ENCODE peak calls at places on chromosome 13, in six cellular contexts. W, X, R, J, V and B are unnamed samples.

GRCh38 chr13:91302070-91302469 is 45.4 kb upstream of the MIR17HG start:
- DNase-seq in W (no peak), X (no peak), R (no peak), J (no peak), V (no peak), B (no peak)

GRCh38 chr13:48231080-48231479 is 1.9 kb upstream of the ITM2B start:
- DNase-seq in W (no peak), X (no peak), R (no peak), J (no peak), V (no peak), B (no peak)

GRCh38 chr13:51453959-51454703 is 1.3 kb upstream of the INTS6 start:
- DNase-seq in W (peak; percentile 29), X (peak; percentile 10), R (no peak), J (peak; percentile 27), V (no peak), B (no peak)

GRCh38 chr13:100707818-100708740 is 33.5 kb upstream of the TMTC4 start:
- DNase-seq in W (no peak), X (no peak), R (no peak), J (no peak), V (no peak), B (no peak)

GRCh38 chr13:102667911-102668310 is 26.9 kb downstream of the METTL21C start:
- DNase-seq in W (no peak), X (no peak), R (no peak), J (no peak), V (no peak), B (no peak)

GRCh38 chr13:103788061-103788652 is 721.9 kb upstream of the SLC10A2 start:
- DNase-seq in W (no peak), X (no peak), R (no peak), J (no peak), V (no peak), B (no peak)

GRCh38 chr13:113098163-113098732 is 7.3 kb upstream of the F7 start:
- DNase-seq in W (peak; percentile 66), X (no peak), R (no peak), J (no peak), V (no peak), B (no peak)

GRCh38 chr13:95087746-95088305 is 213.4 kb downstream of the ABCC4 start:
- DNase-seq in W (peak; percentile 70), X (no peak), R (no peak), J (no peak), V (no peak), B (no peak)

GRCh38 chr13:53105881-53106280 is 77.3 kb downstream of the OLFM4 start:
- DNase-seq in W (no peak), X (no peak), R (no peak), J (no peak), V (peak; percentile 3), B (no peak)

GRCh38 chr13:114309806-114310410 is 4.4 kb upstream of the CHAMP1 start:
- DNase-seq in W (no peak), X (no peak), R (no peak), J (no peak), V (no peak), B (no peak)

GRCh38 chr13:114116734-114117133 is 15.7 kb downstream of the RASA3 start:
- DNase-seq in W (no peak), X (no peak), R (no peak), J (no peak), V (no peak), B (peak; percentile 37)

GRCh38 chr13:27403252-27403678 is 21.2 kb upstream of the GTF3A start:
- DNase-seq in W (peak; percentile 48), X (no peak), R (no peak), J (no peak), V (no peak), B (no peak)

GRCh38 chr13:85313761-85314503 is 485.3 kb downstream of the SLITRK6 start:
- DNase-seq in W (peak; percentile 93), X (no peak), R (no peak), J (no peak), V (peak; percentile 2), B (no peak)

GRCh38 chr13:51714663-51715168 is 89.2 kb downstream of the DHRS12 start:
- DNase-seq in W (peak; percentile 86), X (no peak), R (no peak), J (no peak), V (peak; percentile 19), B (no peak)

GRCh38 chr13:66933994-66934393 is 296.1 kb downstream of the PCDH9 start:
- DNase-seq in W (peak; percentile 96), X (no peak), R (no peak), J (no peak), V (peak; percentile 0), B (no peak)

GRCh38 chr13:20990910-20991525 is 70.4 kb downstream of the LATS2 start:
- DNase-seq in W (no peak), X (no peak), R (no peak), J (no peak), V (no peak), B (no peak)

GRCh38 chr13:48214519-48215121 is 18.4 kb upstream of the ITM2B start:
- DNase-seq in W (peak; percentile 13), X (no peak), R (no peak), J (peak; percentile 6), V (no peak), B (no peak)

GRCh38 chr13:98390086-98390697 is 186.7 kb downstream of the STK24 start:
- DNase-seq in W (no peak), X (no peak), R (no peak), J (no peak), V (no peak), B (no peak)

GRCh38 chr13:80523134-80523533 is 182.2 kb upstream of the SPRY2 start:
- DNase-seq in W (no peak), X (no peak), R (no peak), J (no peak), V (no peak), B (no peak)

GRCh38 chr13:91123456-91124127 is 223.9 kb upstream of the MIR17HG start:
- DNase-seq in W (no peak), X (no peak), R (no peak), J (no peak), V (no peak), B (no peak)

GRCh38 chr13:47148543-47148942 is 251.7 kb upstream of the HTR2A start:
- DNase-seq in W (no peak), X (no peak), R (no peak), J (no peak), V (no peak), B (no peak)

GRCh38 chr13:42041684-42042035 is 6.8 kb upstream of the DGKH start:
- DNase-seq in W (peak; percentile 83), X (no peak), R (no peak), J (no peak), V (peak; percentile 55), B (no peak)

GRCh38 chr13:31930490-31930889 is 101.1 kb upstream of the FRY start:
- DNase-seq in W (no peak), X (no peak), R (no peak), J (no peak), V (no peak), B (no peak)

GRCh38 chr13:41588899-41589298 is 131.5 kb downstream of the RGCC start:
- DNase-seq in W (peak; percentile 96), X (no peak), R (no peak), J (no peak), V (no peak), B (no peak)

GRCh38 chr13:93116809-93117208 is 109.8 kb upstream of the GPC6 start:
- DNase-seq in W (no peak), X (no peak), R (no peak), J (no peak), V (no peak), B (no peak)

GRCh38 chr13:69124996-69125395 is 982.6 kb upstream of the ATXN8OS start:
- DNase-seq in W (peak; percentile 39), X (no peak), R (no peak), J (no peak), V (no peak), B (no peak)

GRCh38 chr13:76049397-76049746 is 413.2 kb downstream of the LMO7 start:
- DNase-seq in W (no peak), X (no peak), R (no peak), J (no peak), V (no peak), B (no peak)

GRCh38 chr13:84137292-84137691 is 255.0 kb upstream of the SLITRK1 start:
- DNase-seq in W (peak; percentile 74), X (peak; percentile 45), R (no peak), J (no peak), V (no peak), B (no peak)

GRCh38 chr13:49443327-49443688 is 556 bp downstream of the CAB39L start:
- DNase-seq in W (peak; percentile 63), X (no peak), R (no peak), J (no peak), V (peak; percentile 1), B (no peak)

GRCh38 chr13:97043302-97043701 is 49.0 kb upstream of the OXGR1 start:
- DNase-seq in W (peak; percentile 14), X (no peak), R (no peak), J (no peak), V (no peak), B (no peak)

GRCh38 chr13:100365678-100366077 is 222.9 kb downstream of the GGACT start:
- DNase-seq in W (peak; percentile 20), X (no peak), R (no peak), J (no peak), V (no peak), B (no peak)

GRCh38 chr13:48009298-48009697 is 8.2 kb upstream of the SUCLA2 start:
- DNase-seq in W (peak; percentile 77), X (no peak), R (no peak), J (no peak), V (peak; percentile 56), B (no peak)